ENCODE peak calls at places on chromosomes 13 and 19, in five cellular contexts. S is HFFc6, A is HFF-Myc, O is progenitor cell of endocrine pancreas, D is brain microvascular endothelial cell. E is an unnamed sample.

GRCh38 chr13:21897140-21897539 is 226.3 kb downstream of the FGF9 start:
- DNase-seq in S (no peak), A (no peak), O (no peak), D (no peak), E (no peak)

GRCh38 chr19:29421186-29421525 is 104.6 kb upstream of the VSTM2B start:
- DNase-seq in S (no peak), A (no peak), O (no peak), D (no peak), E (no peak)

GRCh38 chr13:28329395-28330158 is 165.4 kb downstream of the FLT1 start:
- DNase-seq in S (peak), A (peak), O (no peak), D (peak), E (no peak)

GRCh38 chr13:27565818-27566217 is 54.5 kb downstream of the LNX2 start:
- DNase-seq in S (no peak), A (no peak), O (no peak), D (no peak), E (no peak)

GRCh38 chr13:36193151-36193855 is 21.1 kb downstream of the SOHLH2 start:
- DNase-seq in S (no peak), A (no peak), O (no peak), D (peak), E (no peak)

GRCh38 chr19:55113570-55114039 is 3.8 kb downstream of the PPP1R12C start:
- DNase-seq in S (peak), A (peak), O (no peak), D (peak), E (no peak)

GRCh38 chr19:17572640-17573039 is 17.2 kb downstream of the COLGALT1 start:
- DNase-seq in S (no peak), A (no peak), O (no peak), D (no peak), E (no peak)

GRCh38 chr13:113586661-113587479 is 2.3 kb downstream of the TFDP1 start:
- DNase-seq in S (no peak), A (no peak), O (no peak), D (no peak), E (no peak)

GRCh38 chr13:108176685-108177274 is 38.6 kb downstream of the LIG4 start:
- DNase-seq in S (no peak), A (no peak), O (no peak), D (peak), E (peak)

GRCh38 chr19:3392480-3392879 is 26.1 kb downstream of the NFIC start:
- DNase-seq in S (no peak), A (no peak), O (no peak), D (no peak), E (no peak)

GRCh38 chr13:94704347-94705080 is 7.8 kb downstream of the SOX21 start:
- DNase-seq in S (no peak), A (no peak), O (no peak), D (no peak), E (no peak)

GRCh38 chr13:33775339-33776108 is 42.4 kb upstream of the RFC3 start:
- DNase-seq in S (no peak), A (no peak), O (no peak), D (no peak), E (no peak)

GRCh38 chr13:112617754-112618375 is 29.9 kb upstream of the TUBGCP3 start:
- DNase-seq in S (no peak), A (no peak), O (no peak), D (no peak), E (no peak)

GRCh38 chr13:31236211-31236786 is 36.5 kb downstream of the B3GLCT start:
- DNase-seq in S (peak), A (no peak), O (no peak), D (peak), E (no peak)

GRCh38 chr13:67221630-67222226 is 8.4 kb downstream of the PCDH9 start:
- DNase-seq in S (no peak), A (no peak), O (no peak), D (no peak), E (no peak)

GRCh38 chr19:6479836-6480398 is 1.7 kb downstream of the DENND1C start:
- DNase-seq in S (no peak), A (no peak), O (no peak), D (no peak), E (no peak)

GRCh38 chr13:39363393-39363792 is 239.6 kb downstream of the LHFPL6 start:
- DNase-seq in S (no peak), A (no peak), O (no peak), D (no peak), E (no peak)

GRCh38 chr13:32282096-32282711 is 33.0 kb downstream of the ZAR1L start:
- DNase-seq in S (no peak), A (no peak), O (no peak), D (no peak), E (no peak)

GRCh38 chr19:37983916-37984315 is 76.9 kb downstream of the SIPA1L3 start:
- DNase-seq in S (no peak), A (no peak), O (no peak), D (no peak), E (no peak)

GRCh38 chr19:30565680-30566079 is 193.5 kb downstream of the ZNF536 start:
- DNase-seq in S (no peak), A (no peak), O (no peak), D (no peak), E (no peak)

GRCh38 chr19:52297601-52298358 is 811 bp downstream of the ZNF480 start:
- DNase-seq in S (no peak), A (no peak), O (no peak), D (no peak), E (no peak)

GRCh38 chr19:47542030-47542475 is 27.2 kb upstream of the NAPA start:
- DNase-seq in S (no peak), A (no peak), O (no peak), D (peak), E (no peak)

GRCh38 chr19:7534531-7534980 is 961 bp upstream of the PNPLA6 start:
- DNase-seq in S (peak), A (peak), O (no peak), D (peak), E (peak)

GRCh38 chr13:49958321-49958720 is 22.2 kb upstream of the SPRYD7 start:
- DNase-seq in S (peak), A (no peak), O (no peak), D (no peak), E (no peak)

GRCh38 chr19:44777715-44778347 is at the start of gene CBLC:
- DNase-seq in S (no peak), A (no peak), O (peak), D (no peak), E (peak)

GRCh38 chr13:47929156-47929555 is 71.9 kb downstream of the SUCLA2 start:
- DNase-seq in S (no peak), A (no peak), O (no peak), D (no peak), E (no peak)

GRCh38 chr13:94481966-94482365 is 2.5 kb upstream of the DCT start:
- DNase-seq in S (peak), A (no peak), O (no peak), D (peak), E (peak)

GRCh38 chr19:18833849-18834643 is 2.3 kb downstream of the UPF1 start:
- DNase-seq in S (no peak), A (no peak), O (no peak), D (no peak), E (peak)

GRCh38 chr13:107373551-107373950 is 805.6 kb upstream of the ARGLU1 start:
- DNase-seq in S (no peak), A (no peak), O (no peak), D (peak), E (no peak)

GRCh38 chr13:78326608-78327007 is 276.7 kb downstream of the POU4F1 start:
- DNase-seq in S (no peak), A (no peak), O (no peak), D (no peak), E (no peak)

GRCh38 chr13:114200673-114201005 is 21.6 kb downstream of the CFAP97D2 start:
- DNase-seq in S (no peak), A (no peak), O (no peak), D (no peak), E (no peak)

GRCh38 chr13:77055158-77055557 is 28.2 kb upstream of the FBXL3 start:
- DNase-seq in S (no peak), A (no peak), O (no peak), D (no peak), E (no peak)

GRCh38 chr19:39136225-39136940 is 10.8 kb downstream of the PAK4 start:
- DNase-seq in S (no peak), A (no peak), O (no peak), D (no peak), E (no peak)

GRCh38 chr19:48351341-48351752 is 12.4 kb downstream of the TMEM143 start:
- DNase-seq in S (peak), A (no peak), O (peak), D (peak), E (peak)

GRCh38 chr19:40623403-40624239 is 22.5 kb downstream of the LTBP4 start:
- DNase-seq in S (no peak), A (no peak), O (peak), D (no peak), E (no peak)

GRCh38 chr13:32426191-32426980 is 1.5 kb downstream of the N4BP2L1 start:
- DNase-seq in S (no peak), A (no peak), O (no peak), D (no peak), E (no peak)

GRCh38 chr13:40348096-40348679 is 318.3 kb downstream of the FOXO1 start:
- DNase-seq in S (no peak), A (no peak), O (no peak), D (no peak), E (no peak)

GRCh38 chr19:1871140-1871597 is 7.8 kb upstream of the KLF16 start:
- DNase-seq in S (no peak), A (no peak), O (no peak), D (no peak), E (no peak)

DNA sequence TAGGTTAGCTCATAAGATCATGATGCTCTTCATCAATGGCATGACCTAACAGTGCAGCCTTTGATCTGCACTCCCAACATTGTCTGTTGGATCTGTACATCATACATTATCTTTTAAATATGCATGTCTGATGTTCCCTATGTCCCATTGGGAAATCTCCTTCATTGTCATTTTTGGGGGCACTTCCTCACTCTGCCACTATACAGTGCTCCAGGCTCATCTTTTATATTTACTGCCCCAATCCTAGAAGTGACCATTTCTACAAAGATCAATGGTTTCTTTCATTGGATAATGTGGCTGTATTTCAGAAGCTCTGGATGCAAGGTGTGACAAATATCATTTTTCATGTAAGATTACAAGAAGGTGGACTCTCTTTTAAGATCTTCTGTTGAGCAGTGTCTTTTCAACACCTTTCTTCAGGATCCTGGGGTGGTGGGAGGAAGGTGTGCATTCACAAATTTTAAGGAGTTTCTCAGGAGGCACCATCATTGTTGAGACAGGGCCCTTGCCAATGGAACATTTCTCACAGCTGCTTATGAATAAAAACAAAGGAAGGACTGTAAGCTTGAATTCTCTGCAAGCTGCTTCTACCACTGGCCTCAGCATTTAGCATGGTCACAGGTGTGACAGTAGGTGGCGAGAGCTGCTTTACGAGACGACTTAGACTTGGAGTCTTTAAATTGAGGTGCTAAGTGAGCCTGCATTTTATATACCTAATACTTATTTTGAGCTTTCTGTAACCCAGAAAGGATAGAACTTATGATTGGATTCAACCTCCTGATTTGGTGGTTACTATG is 403.0 kb downstream of the LMO7 start:
- DNase-seq in S (no peak), A (no peak), O (no peak), D (no peak), E (peak)
- TF ChIP-seq CTCF in S (peak), A (no peak), O (no peak), D (peak), E (no peak)

DNA sequence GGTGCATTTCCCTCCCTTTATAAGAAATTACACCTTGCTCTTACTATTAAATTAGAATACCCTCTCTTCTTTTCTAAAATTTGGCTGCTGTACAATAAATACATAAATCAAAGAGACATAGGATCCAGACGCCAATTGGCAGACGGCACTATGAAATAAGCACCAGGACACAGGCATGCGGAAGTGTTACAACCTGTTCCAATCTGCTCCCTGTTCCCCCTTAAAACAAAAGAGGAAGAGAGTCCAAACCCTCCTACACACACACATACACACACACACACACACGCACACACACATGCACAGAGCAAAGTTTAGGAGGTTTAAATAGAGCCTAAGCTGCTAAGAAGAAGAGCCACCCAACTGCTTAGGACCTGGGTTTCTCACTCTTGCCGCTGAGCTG is 75.6 kb upstream of the ZNF507 start:
- DNase-seq in S (no peak), A (no peak), O (no peak), D (no peak), E (no peak)
- TF ChIP-seq CTCF in S (no peak), A (no peak), O (no peak), D (no peak), E (no peak)

DNA sequence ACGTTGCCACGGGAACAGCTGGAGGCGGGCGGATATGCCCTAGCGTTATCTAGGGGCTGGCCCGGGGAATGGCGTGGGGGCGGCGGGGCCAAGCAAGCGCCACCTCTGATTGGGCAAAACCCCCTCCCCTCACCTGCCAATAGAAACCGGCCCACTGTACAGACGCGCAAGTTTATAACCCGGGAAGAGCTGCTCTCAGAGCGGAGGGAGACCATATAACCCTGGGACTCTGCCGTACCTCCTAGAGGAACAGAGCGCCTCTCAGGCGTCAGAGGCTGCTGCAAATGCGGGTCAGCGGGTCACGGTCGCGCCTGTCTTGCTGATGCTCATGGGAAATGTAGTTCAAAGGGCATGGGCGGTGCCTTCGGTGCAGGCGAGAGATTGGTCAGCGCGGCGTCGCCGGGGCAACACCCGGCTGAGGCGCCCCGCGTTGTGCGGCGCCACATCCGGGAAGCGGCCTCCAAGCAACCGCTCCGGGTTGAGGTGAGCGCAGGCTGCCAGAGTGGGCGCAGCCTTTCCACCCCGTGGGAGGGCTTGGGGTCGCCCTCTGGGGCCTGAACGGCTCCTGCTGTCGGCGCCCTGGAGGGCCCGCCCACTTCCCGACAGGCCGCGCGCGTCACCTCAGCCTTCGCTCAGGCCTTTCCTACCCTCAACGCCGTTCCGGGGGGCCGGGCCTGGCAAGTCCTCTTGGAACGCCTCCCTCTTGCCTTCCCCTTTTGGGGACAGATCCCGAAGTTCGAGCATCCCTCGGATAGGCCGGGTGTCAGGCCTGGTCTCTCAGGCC is at the start of gene ZNF446:
- DNase-seq in S (peak), A (peak), O (peak), D (peak), E (peak)
- TF ChIP-seq CTCF in S (no peak), A (no peak), O (no peak), D (no peak), E (no peak)

GRCh38 chr13:100751826-100752225 is 77.2 kb upstream of the TMTC4 start:
- DNase-seq in S (no peak), A (no peak), O (no peak), D (no peak), E (no peak)
- TF ChIP-seq CTCF in S (no peak), A (no peak), O (no peak), D (peak), E (no peak)

DNA sequence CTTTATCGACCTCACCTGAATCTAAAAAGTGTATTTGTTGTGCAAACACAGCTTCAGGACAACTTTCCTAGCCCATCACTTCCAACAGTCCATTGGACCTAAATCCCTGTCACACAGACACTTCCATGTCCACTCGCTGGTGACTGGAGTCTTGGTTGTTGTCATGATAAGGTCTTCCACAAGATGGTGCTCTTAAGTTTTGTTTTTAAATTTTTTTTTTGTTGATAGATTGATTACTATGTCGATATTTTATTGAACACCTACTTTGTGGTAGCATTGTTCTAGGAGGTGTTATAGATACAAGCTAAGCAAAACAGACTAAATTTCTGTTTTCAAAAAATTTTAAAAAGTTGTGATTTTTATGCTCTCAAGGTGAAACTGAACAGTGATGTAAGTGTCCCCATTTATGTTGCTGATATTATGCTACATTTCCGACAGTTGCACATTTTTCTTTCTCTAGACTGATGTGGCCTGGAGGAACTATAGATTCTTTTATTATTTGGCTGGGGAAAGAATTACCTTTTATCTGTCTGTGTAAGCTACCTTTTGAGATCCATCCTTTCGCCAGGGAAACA is 8.1 kb upstream of the ERICH6B start:
- DNase-seq in S (no peak), A (no peak), O (no peak), D (no peak), E (no peak)
- TF ChIP-seq CTCF in S (peak), A (peak), O (peak), D (peak), E (peak)

GRCh38 chr19:4748185-4748584 is 24.5 kb upstream of the DPP9 start:
- DNase-seq in S (no peak), A (no peak), O (no peak), D (no peak), E (no peak)
- TF ChIP-seq CTCF in S (no peak), A (no peak), O (no peak), D (no peak), E (no peak)

E was measured in Calu3.